ENCODE peak calls at places on chromosome 1, in six cellular contexts. One of them, this sample, is unnamed.

GRCh38 chr1:110477445-110477957 is 26.6 kb downstream of the PROK1 start:
- DNase-seq in CD4-positive, alpha-beta T cell: no peak
- DNase-seq in lung: no peak
- DNase-seq in heart right ventricle: no peak
- DNase-seq in tibial nerve: no peak
- DNase-seq in upper lobe of right lung: no peak
- DNase-seq in this sample: no peak

GRCh38 chr1:200784576-200784975 is 45.9 kb downstream of the CAMSAP2 start:
- DNase-seq in CD4-positive, alpha-beta T cell: no peak
- DNase-seq in lung: no peak
- DNase-seq in heart right ventricle: no peak
- DNase-seq in tibial nerve: no peak
- DNase-seq in upper lobe of right lung: no peak
- DNase-seq in this sample: no peak

GRCh38 chr1:28208818-28209441 is 23.9 kb downstream of the DNAJC8 start:
- DNase-seq in CD4-positive, alpha-beta T cell: peak; percentile 60
- DNase-seq in lung: peak; percentile 52
- DNase-seq in heart right ventricle: peak; percentile 52
- DNase-seq in tibial nerve: no peak
- DNase-seq in upper lobe of right lung: no peak
- DNase-seq in this sample: no peak

GRCh38 chr1:16443975-16444745 is 3.6 kb downstream of the NECAP2 start:
- DNase-seq in CD4-positive, alpha-beta T cell: no peak
- DNase-seq in lung: no peak
- DNase-seq in heart right ventricle: no peak
- DNase-seq in tibial nerve: no peak
- DNase-seq in upper lobe of right lung: no peak
- DNase-seq in this sample: peak; percentile 31

GRCh38 chr1:238745069-238745468 is 641.3 kb upstream of the CHRM3 start:
- DNase-seq in CD4-positive, alpha-beta T cell: no peak
- DNase-seq in lung: no peak
- DNase-seq in heart right ventricle: no peak
- DNase-seq in tibial nerve: no peak
- DNase-seq in upper lobe of right lung: no peak
- DNase-seq in this sample: no peak

GRCh38 chr1:161198877-161199431 is at the start of gene ADAMTS4:
- DNase-seq in CD4-positive, alpha-beta T cell: no peak
- DNase-seq in lung: peak; percentile 53
- DNase-seq in heart right ventricle: peak; percentile 87
- DNase-seq in tibial nerve: no peak
- DNase-seq in upper lobe of right lung: no peak
- DNase-seq in this sample: peak; percentile 56

GRCh38 chr1:46798820-46799219 is at the start of gene CYP4B1:
- DNase-seq in CD4-positive, alpha-beta T cell: no peak
- DNase-seq in lung: peak; percentile 85
- DNase-seq in heart right ventricle: peak; percentile 46
- DNase-seq in tibial nerve: peak; percentile 87
- DNase-seq in upper lobe of right lung: peak; percentile 89
- DNase-seq in this sample: peak; percentile 89

GRCh38 chr1:36942093-36942492 is 92.2 kb downstream of the GRIK3 start:
- DNase-seq in CD4-positive, alpha-beta T cell: no peak
- DNase-seq in lung: no peak
- DNase-seq in heart right ventricle: no peak
- DNase-seq in tibial nerve: no peak
- DNase-seq in upper lobe of right lung: no peak
- DNase-seq in this sample: no peak

GRCh38 chr1:25724201-25724600 is 75.8 kb upstream of the SELENON start:
- DNase-seq in CD4-positive, alpha-beta T cell: no peak
- DNase-seq in lung: no peak
- DNase-seq in heart right ventricle: no peak
- DNase-seq in tibial nerve: no peak
- DNase-seq in upper lobe of right lung: no peak
- DNase-seq in this sample: no peak

GRCh38 chr1:234433563-234434285 is 45.3 kb downstream of the TARBP1 start:
- DNase-seq in CD4-positive, alpha-beta T cell: no peak
- DNase-seq in lung: no peak
- DNase-seq in heart right ventricle: no peak
- DNase-seq in tibial nerve: no peak
- DNase-seq in upper lobe of right lung: no peak
- DNase-seq in this sample: no peak

GRCh38 chr1:53535846-53536245 is 76.6 kb downstream of the DMRTB1 start:
- DNase-seq in CD4-positive, alpha-beta T cell: no peak
- DNase-seq in lung: no peak
- DNase-seq in heart right ventricle: no peak
- DNase-seq in tibial nerve: no peak
- DNase-seq in upper lobe of right lung: no peak
- DNase-seq in this sample: no peak

GRCh38 chr1:54053745-54054437 is 483 bp downstream of the TCEANC2 start:
- DNase-seq in CD4-positive, alpha-beta T cell: no peak
- DNase-seq in lung: no peak
- DNase-seq in heart right ventricle: no peak
- DNase-seq in tibial nerve: no peak
- DNase-seq in upper lobe of right lung: no peak
- DNase-seq in this sample: no peak

GRCh38 chr1:30506785-30507312 is 216.5 kb downstream of the MATN1 start:
- DNase-seq in CD4-positive, alpha-beta T cell: no peak
- DNase-seq in lung: no peak
- DNase-seq in heart right ventricle: no peak
- DNase-seq in tibial nerve: no peak
- DNase-seq in upper lobe of right lung: no peak
- DNase-seq in this sample: no peak
- TF ChIP-seq CTCF in CD4-positive, alpha-beta T cell: no peak
- TF ChIP-seq CTCF in lung: no peak
- TF ChIP-seq CTCF in heart right ventricle: no peak
- TF ChIP-seq CTCF in tibial nerve: no peak
- TF ChIP-seq CTCF in upper lobe of right lung: no peak
- TF ChIP-seq CTCF in this sample: no peak

GRCh38 chr1:45306905-45307304 is 19.8 kb upstream of the HPDL start:
- DNase-seq in CD4-positive, alpha-beta T cell: no peak
- DNase-seq in lung: no peak
- DNase-seq in heart right ventricle: no peak
- DNase-seq in tibial nerve: no peak
- DNase-seq in upper lobe of right lung: no peak
- DNase-seq in this sample: no peak
- H3K27ac ChIP-seq in CD4-positive, alpha-beta T cell: no peak overlapping the region
- H3K27ac ChIP-seq in lung: no peak overlapping the region
- H3K27ac ChIP-seq in heart right ventricle: no peak overlapping the region
- H3K27ac ChIP-seq in tibial nerve: no peak overlapping the region
- H3K27ac ChIP-seq in upper lobe of right lung: no peak overlapping the region
- H3K27ac ChIP-seq in this sample: no peak overlapping the region

DNA sequence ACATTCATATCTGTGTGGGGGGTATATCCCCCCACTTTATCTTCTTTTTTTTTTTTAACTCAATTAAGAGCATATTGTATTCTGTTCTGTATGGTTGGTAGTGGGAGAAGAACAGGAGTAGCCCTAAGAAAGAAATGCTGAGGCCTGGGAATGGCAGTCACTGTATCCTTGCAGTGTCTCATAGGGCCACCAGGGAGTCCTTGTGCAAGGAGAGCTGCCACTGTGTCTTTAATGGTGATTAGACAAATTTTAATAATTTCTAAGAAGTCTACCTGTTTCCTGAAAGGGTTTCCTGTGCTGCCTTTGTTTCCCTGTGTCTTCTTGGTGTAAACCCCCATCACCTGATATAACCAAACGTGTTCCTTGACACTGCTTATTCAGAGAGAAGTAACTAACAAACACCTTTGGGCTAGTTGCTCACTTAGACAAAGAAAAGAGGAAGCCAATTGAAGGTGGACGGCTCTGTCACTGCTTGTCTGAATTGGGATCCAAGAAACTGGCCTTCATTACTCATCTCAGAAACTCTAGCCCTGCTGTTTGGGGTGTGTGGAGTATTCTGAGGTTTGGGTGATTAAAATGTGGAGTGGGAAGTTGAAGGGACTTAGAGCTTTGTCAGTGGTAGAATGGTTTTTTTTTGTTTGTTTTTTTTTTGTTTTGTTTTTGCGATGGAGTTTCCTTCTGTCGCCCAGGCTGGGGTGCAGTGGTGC is 15.2 kb downstream of the GIPC2 start:
- DNase-seq in CD4-positive, alpha-beta T cell: no peak
- DNase-seq in lung: no peak
- DNase-seq in heart right ventricle: no peak
- DNase-seq in tibial nerve: no peak
- DNase-seq in upper lobe of right lung: no peak
- DNase-seq in this sample: no peak
- TF ChIP-seq CTCF in CD4-positive, alpha-beta T cell: no peak
- TF ChIP-seq CTCF in lung: no peak
- TF ChIP-seq CTCF in heart right ventricle: no peak
- TF ChIP-seq CTCF in tibial nerve: no peak
- TF ChIP-seq CTCF in upper lobe of right lung: no peak
- TF ChIP-seq CTCF in this sample: no peak

GRCh38 chr1:101004666-101005065 is 20.9 kb downstream of the DPH5 start:
- DNase-seq in CD4-positive, alpha-beta T cell: no peak
- DNase-seq in lung: no peak
- DNase-seq in heart right ventricle: no peak
- DNase-seq in tibial nerve: no peak
- DNase-seq in upper lobe of right lung: no peak
- DNase-seq in this sample: no peak

GRCh38 chr1:101005191-101005590 is 20.4 kb downstream of the DPH5 start:
- DNase-seq in CD4-positive, alpha-beta T cell: no peak
- DNase-seq in lung: no peak
- DNase-seq in heart right ventricle: no peak
- DNase-seq in tibial nerve: no peak
- DNase-seq in upper lobe of right lung: no peak
- DNase-seq in this sample: no peak

GRCh38 chr1:101002551-101002950 is 23.0 kb downstream of the DPH5 start:
- DNase-seq in CD4-positive, alpha-beta T cell: no peak
- DNase-seq in lung: no peak
- DNase-seq in heart right ventricle: no peak
- DNase-seq in tibial nerve: no peak
- DNase-seq in upper lobe of right lung: no peak
- DNase-seq in this sample: no peak

GRCh38 chr1:101003012-101003650 is 22.5 kb downstream of the DPH5 start:
- DNase-seq in CD4-positive, alpha-beta T cell: no peak
- DNase-seq in lung: no peak
- DNase-seq in heart right ventricle: no peak
- DNase-seq in tibial nerve: no peak
- DNase-seq in upper lobe of right lung: no peak
- DNase-seq in this sample: no peak

DNA sequence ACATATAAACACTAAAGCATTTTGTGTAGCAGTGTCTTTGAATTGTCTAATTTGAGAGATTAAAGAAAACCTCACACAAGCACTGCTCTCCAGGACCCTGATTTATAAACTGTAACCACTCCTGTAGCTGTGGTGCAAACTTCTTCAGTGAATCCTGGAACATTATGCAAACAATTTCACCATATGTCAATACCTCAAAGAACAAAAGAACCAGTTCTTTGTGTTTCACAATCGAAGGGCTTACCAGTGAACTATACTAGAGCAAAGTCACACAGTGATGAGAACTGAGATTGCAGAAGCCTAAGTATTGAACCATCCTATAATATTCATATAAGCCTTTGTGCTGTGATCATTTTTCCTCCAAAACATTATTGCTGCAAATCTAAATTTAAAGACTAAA is 21.5 kb downstream of the DPH5 start:
- DNase-seq in CD4-positive, alpha-beta T cell: no peak
- DNase-seq in lung: no peak
- DNase-seq in heart right ventricle: no peak
- DNase-seq in tibial nerve: no peak
- DNase-seq in upper lobe of right lung: no peak
- DNase-seq in this sample: no peak
- H3K27ac ChIP-seq in CD4-positive, alpha-beta T cell: no peak overlapping the region
- H3K27ac ChIP-seq in lung: no peak overlapping the region
- H3K27ac ChIP-seq in heart right ventricle: no peak overlapping the region
- H3K27ac ChIP-seq in tibial nerve: no peak overlapping the region
- H3K27ac ChIP-seq in upper lobe of right lung: no peak overlapping the region
- H3K27ac ChIP-seq in this sample: peak overlapping the region; percentile 17

DNA sequence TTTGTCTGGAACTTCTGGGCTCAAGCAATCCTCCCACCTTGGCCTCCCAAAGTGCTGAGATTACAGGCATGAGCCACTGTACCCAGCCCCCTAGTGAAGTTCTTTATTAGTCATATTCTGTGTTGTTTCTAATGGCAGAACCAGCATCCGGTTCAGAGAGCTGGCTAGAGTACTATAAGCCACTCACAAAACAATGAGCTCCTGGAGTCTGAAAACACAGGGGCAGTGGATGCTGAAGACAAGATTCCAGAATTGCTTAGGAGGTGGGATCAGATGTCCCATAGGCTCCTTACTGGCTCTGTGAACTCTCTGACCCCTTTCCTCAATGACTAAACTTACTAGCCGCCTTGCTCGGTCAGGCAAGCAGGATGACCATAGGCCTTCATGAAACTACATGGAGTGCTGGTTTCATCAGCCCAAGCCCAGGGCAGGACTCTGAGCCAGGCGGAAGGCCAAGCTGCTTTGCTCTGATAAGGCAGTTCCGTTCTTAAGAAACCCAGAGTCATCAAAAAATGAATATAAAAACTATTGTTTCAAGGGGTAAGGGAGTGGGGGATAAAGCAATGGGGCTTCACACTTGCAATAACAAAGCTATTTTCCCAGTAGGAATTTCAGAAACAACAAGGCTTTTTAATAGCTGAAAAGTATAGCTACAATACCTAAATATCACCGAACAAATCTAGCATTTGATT is 8.1 kb downstream of the MTHFR start:
- DNase-seq in CD4-positive, alpha-beta T cell: no peak
- DNase-seq in lung: no peak
- DNase-seq in heart right ventricle: peak; percentile 65
- DNase-seq in tibial nerve: no peak
- DNase-seq in upper lobe of right lung: peak; percentile 65
- DNase-seq in this sample: peak; percentile 87
- TF ChIP-seq CTCF in CD4-positive, alpha-beta T cell: no peak
- TF ChIP-seq CTCF in lung: no peak
- TF ChIP-seq CTCF in heart right ventricle: no peak
- TF ChIP-seq CTCF in tibial nerve: no peak
- TF ChIP-seq CTCF in upper lobe of right lung: no peak
- TF ChIP-seq CTCF in this sample: no peak

GRCh38 chr1:239814306-239814881 is 277.3 kb upstream of the FMN2 start:
- DNase-seq in CD4-positive, alpha-beta T cell: no peak
- DNase-seq in lung: no peak
- DNase-seq in heart right ventricle: no peak
- DNase-seq in tibial nerve: no peak
- DNase-seq in upper lobe of right lung: no peak
- DNase-seq in this sample: no peak
- H3K27ac ChIP-seq in CD4-positive, alpha-beta T cell: no peak overlapping the region
- H3K27ac ChIP-seq in lung: no peak overlapping the region
- H3K27ac ChIP-seq in heart right ventricle: no peak overlapping the region
- H3K27ac ChIP-seq in tibial nerve: no peak overlapping the region
- H3K27ac ChIP-seq in upper lobe of right lung: no peak overlapping the region
- H3K27ac ChIP-seq in this sample: peak overlapping the region; percentile 62

GRCh38 chr1:34130306-34130705 is 34.7 kb downstream of the CSMD2 start:
- DNase-seq in CD4-positive, alpha-beta T cell: no peak
- DNase-seq in lung: no peak
- DNase-seq in heart right ventricle: no peak
- DNase-seq in tibial nerve: no peak
- DNase-seq in upper lobe of right lung: no peak
- DNase-seq in this sample: no peak

GRCh38 chr1:34131396-34132160 is 33.5 kb downstream of the CSMD2 start:
- DNase-seq in CD4-positive, alpha-beta T cell: no peak
- DNase-seq in lung: no peak
- DNase-seq in heart right ventricle: no peak
- DNase-seq in tibial nerve: no peak
- DNase-seq in upper lobe of right lung: no peak
- DNase-seq in this sample: no peak

GRCh38 chr1:34128186-34128889 is 36.7 kb downstream of the CSMD2 start:
- DNase-seq in CD4-positive, alpha-beta T cell: no peak
- DNase-seq in lung: no peak
- DNase-seq in heart right ventricle: no peak
- DNase-seq in tibial nerve: no peak
- DNase-seq in upper lobe of right lung: no peak
- DNase-seq in this sample: no peak

GRCh38 chr1:34127006-34128000 is 37.7 kb downstream of the CSMD2 start:
- DNase-seq in CD4-positive, alpha-beta T cell: no peak
- DNase-seq in lung: no peak
- DNase-seq in heart right ventricle: no peak
- DNase-seq in tibial nerve: no peak
- DNase-seq in upper lobe of right lung: no peak
- DNase-seq in this sample: no peak

GRCh38 chr1:34129630-34130029 is 35.4 kb downstream of the CSMD2 start:
- DNase-seq in CD4-positive, alpha-beta T cell: no peak
- DNase-seq in lung: no peak
- DNase-seq in heart right ventricle: no peak
- DNase-seq in tibial nerve: no peak
- DNase-seq in upper lobe of right lung: no peak
- DNase-seq in this sample: no peak
- TF ChIP-seq CTCF in CD4-positive, alpha-beta T cell: no peak
- TF ChIP-seq CTCF in lung: no peak
- TF ChIP-seq CTCF in heart right ventricle: no peak
- TF ChIP-seq CTCF in tibial nerve: no peak
- TF ChIP-seq CTCF in upper lobe of right lung: no peak
- TF ChIP-seq CTCF in this sample: no peak

This sample was measured in tibial artery.